ENCODE peak calls at places on chromosomes 1 and 21, in ten cellular contexts. K is adipocyte; D is HFF-Myc; O is neural progenitor cell; E is EH; V is fibroblast of the aortic adventitia; M is NCI-H1048; G is colonic mucosa; R is astrocyte of the spinal cord; P is stimulated activated CD4-positive, alpha-beta T cell treated with anti-CD3 and anti-CD28 coated beads, Interleukin-2, amount 100 ng/mL, for 24 hours. T is an unnamed sample.

GRCh38 chr1:79323240-79324025 is 316.9 kb upstream of the ADGRL4 start:
- DNase-seq in O (no peak), G (no peak), R (peak), M (no peak), D (peak), K (peak), P (no peak), V (peak), E (peak), T (peak)

GRCh38 chr1:76782777-76783176 is 84.5 kb upstream of the ST6GALNAC5 start:
- DNase-seq in R (no peak), M (no peak), P (no peak), E (peak), K (peak), V (peak), G (no peak), D (no peak), O (no peak), T (peak)

GRCh38 chr1:92483442-92484170 is 3.1 kb downstream of the GFI1 start:
- DNase-seq in O (peak), V (no peak), R (no peak), P (peak), K (no peak), E (no peak), M (no peak), G (peak), D (no peak), T (no peak)

GRCh38 chr1:17585266-17585987 is 45.9 kb downstream of the ARHGEF10L start:
- DNase-seq in D (no peak), O (no peak), K (no peak), R (no peak), P (no peak), M (no peak), E (no peak), V (no peak), G (no peak), T (no peak)

GRCh38 chr1:96641292-96641691 is 80.3 kb upstream of the PTBP2 start:
- DNase-seq in P (no peak), D (no peak), R (no peak), G (no peak), V (peak), O (no peak), M (no peak), K (peak), E (no peak), T (no peak)

GRCh38 chr1:17466359-17466758 is 26.9 kb upstream of the RCC2 start:
- DNase-seq in G (no peak), O (no peak), R (no peak), K (no peak), M (no peak), P (no peak), V (no peak), E (no peak), D (no peak), T (no peak)

GRCh38 chr1:206041640-206042039 is 11.3 kb upstream of the RHEX start:
- DNase-seq in D (no peak), O (peak), P (no peak), K (no peak), M (no peak), E (no peak), V (no peak), R (no peak), G (peak), T (no peak)

GRCh38 chr1:153963850-153964331 is 554 bp upstream of the SLC39A1 start:
- DNase-seq in G (peak), R (peak), D (no peak), V (peak), K (peak), M (peak), P (no peak), E (peak), O (peak), T (no peak)

GRCh38 chr1:245375789-245376188 is 221.0 kb downstream of the KIF26B start:
- DNase-seq in O (no peak), R (peak), V (no peak), D (no peak), G (no peak), K (peak), P (no peak), E (no peak), M (no peak), T (peak)

GRCh38 chr1:107865627-107866026 is 99.4 kb downstream of the VAV3 start:
- DNase-seq in K (no peak), D (no peak), G (no peak), V (no peak), M (no peak), P (no peak), O (no peak), R (no peak), E (no peak), T (no peak)

GRCh38 chr1:24606621-24607020 is 36.5 kb upstream of the SRRM1 start:
- DNase-seq in K (no peak), M (no peak), R (no peak), G (no peak), O (no peak), V (no peak), P (no peak), D (no peak), E (no peak), T (no peak)

GRCh38 chr1:197967066-197967465 is 49.9 kb downstream of the LHX9 start:
- DNase-seq in V (no peak), G (no peak), P (no peak), E (no peak), D (no peak), M (no peak), R (no peak), O (no peak), K (no peak), T (no peak)

GRCh38 chr21:20463362-20463761 is 534.8 kb upstream of the NCAM2 start:
- DNase-seq in M (no peak), D (no peak), O (no peak), K (no peak), G (no peak), R (no peak), P (no peak), E (no peak), V (no peak), T (no peak)

GRCh38 chr1:29829448-29830344 is 593.4 kb downstream of the PTPRU start:
- DNase-seq in M (no peak), O (no peak), D (no peak), R (no peak), P (no peak), V (no peak), K (no peak), E (no peak), G (no peak), T (no peak)

GRCh38 chr1:203421246-203421645 is 54.4 kb upstream of the PRELP start:
- DNase-seq in P (no peak), G (no peak), K (no peak), E (no peak), V (no peak), O (no peak), M (no peak), R (no peak), D (no peak), T (no peak)

GRCh38 chr1:33433509-33434362 is 2.8 kb upstream of the PHC2 start:
- DNase-seq in D (peak), R (peak), P (no peak), O (no peak), G (peak), E (peak), V (peak), K (peak), M (no peak), T (peak)

GRCh38 chr1:242428403-242429190 is 95.9 kb downstream of the PLD5 start:
- DNase-seq in V (no peak), R (no peak), E (no peak), K (no peak), D (no peak), G (no peak), O (no peak), M (no peak), P (no peak), T (no peak)

T was measured in AG09319.